ENCODE peak calls at places on chromosomes 7 and 10, in seven cellular contexts. E is tibial artery, S is lower lobe of right lung, O is HCT116, V is neuronal stem cell, H is kidney, P is A549. J is an unnamed sample. For H3K4me1, the result is how much of the 10 kb centered on the place peaks cover.

GRCh38 chr7:143393267-143394041 is 12.3 kb downstream of the ZYX start:
- DNase-seq in E (peak), S (no peak), O (no peak), V (no peak), H (no peak), P (no peak), J (no peak)

GRCh38 chr10:1548596-1548995 is 188.7 kb downstream of the ADARB2 start:
- DNase-seq in E (no peak), S (no peak), O (no peak), V (no peak), H (no peak), P (no peak), J (no peak)

GRCh38 chr10:15877836-15878576 is 17.7 kb upstream of the MINDY3 start:
- DNase-seq in E (no peak), S (no peak), O (no peak), V (no peak), H (no peak), P (no peak), J (no peak)

GRCh38 chr7:103632972-103633371 is 187.0 kb upstream of the SLC26A5 start:
- DNase-seq in E (no peak), S (no peak), O (no peak), V (no peak), H (no peak), P (no peak), J (no peak)

GRCh38 chr7:150949564-150949963 is 28.6 kb downstream of the KCNH2 start:
- DNase-seq in E (peak), S (peak), O (no peak), V (no peak), H (peak), P (no peak), J (no peak)

GRCh38 chr7:1703475-1704325 is 33.6 kb downstream of the ELFN1 start:
- DNase-seq in E (peak), S (peak), O (no peak), V (no peak), H (peak), P (no peak), J (peak)

GRCh38 chr10:32379314-32379949 is 32.5 kb upstream of the EPC1 start:
- DNase-seq in E (no peak), S (no peak), O (peak), V (peak), H (no peak), P (no peak), J (no peak)

GRCh38 chr10:122152544-122152943 is 118.6 kb upstream of the BTBD16 start:
- DNase-seq in E (peak), S (no peak), O (no peak), V (no peak), H (no peak), P (no peak), J (peak)

GRCh38 chr7:1562611-1563051 is 6.6 kb upstream of the TMEM184A start:
- DNase-seq in E (no peak), S (no peak), O (no peak), V (no peak), H (peak), P (no peak), J (no peak)

GRCh38 chr10:77715081-77715480 is 77.5 kb upstream of the KCNMA1 start:
- DNase-seq in E (no peak), S (no peak), O (peak), V (no peak), H (no peak), P (peak), J (no peak)

GRCh38 chr10:33126118-33126517 is 168.1 kb upstream of the ITGB1 start:
- DNase-seq in E (no peak), S (no peak), O (no peak), V (no peak), H (no peak), P (no peak), J (no peak)

GRCh38 chr10:68318331-68319059 is 13.4 kb upstream of the HNRNPH3 start:
- DNase-seq in E (no peak), S (no peak), O (no peak), V (no peak), H (no peak), P (no peak), J (no peak)

GRCh38 chr7:98870071-98870651 is 347 bp upstream of the TMEM130 start:
- DNase-seq in E (peak), S (peak), O (no peak), V (peak), H (peak), P (peak), J (peak)

GRCh38 chr7:11835260-11835659 is 3.3 kb upstream of the THSD7A start:
- DNase-seq in E (no peak), S (no peak), O (no peak), V (no peak), H (no peak), P (no peak), J (no peak)

GRCh38 chr10:13950543-13950939 is 363.8 kb downstream of the PRPF18 start:
- DNase-seq in E (no peak), S (no peak), O (no peak), V (no peak), H (no peak), P (no peak), J (no peak)

GRCh38 chr10:79243211-79244067 is 103.8 kb upstream of the PPIF start:
- DNase-seq in E (peak), S (peak), O (no peak), V (peak), H (peak), P (no peak), J (peak)

GRCh38 chr10:88131561-88132139 is 268.2 kb downstream of the PTEN start:
- DNase-seq in E (peak), S (peak), O (no peak), V (no peak), H (peak), P (no peak), J (peak)

GRCh38 chr10:14820010-14820774 is 17.6 kb downstream of the CDNF start:
- DNase-seq in E (no peak), S (no peak), O (no peak), V (no peak), H (no peak), P (peak), J (no peak)

DNA sequence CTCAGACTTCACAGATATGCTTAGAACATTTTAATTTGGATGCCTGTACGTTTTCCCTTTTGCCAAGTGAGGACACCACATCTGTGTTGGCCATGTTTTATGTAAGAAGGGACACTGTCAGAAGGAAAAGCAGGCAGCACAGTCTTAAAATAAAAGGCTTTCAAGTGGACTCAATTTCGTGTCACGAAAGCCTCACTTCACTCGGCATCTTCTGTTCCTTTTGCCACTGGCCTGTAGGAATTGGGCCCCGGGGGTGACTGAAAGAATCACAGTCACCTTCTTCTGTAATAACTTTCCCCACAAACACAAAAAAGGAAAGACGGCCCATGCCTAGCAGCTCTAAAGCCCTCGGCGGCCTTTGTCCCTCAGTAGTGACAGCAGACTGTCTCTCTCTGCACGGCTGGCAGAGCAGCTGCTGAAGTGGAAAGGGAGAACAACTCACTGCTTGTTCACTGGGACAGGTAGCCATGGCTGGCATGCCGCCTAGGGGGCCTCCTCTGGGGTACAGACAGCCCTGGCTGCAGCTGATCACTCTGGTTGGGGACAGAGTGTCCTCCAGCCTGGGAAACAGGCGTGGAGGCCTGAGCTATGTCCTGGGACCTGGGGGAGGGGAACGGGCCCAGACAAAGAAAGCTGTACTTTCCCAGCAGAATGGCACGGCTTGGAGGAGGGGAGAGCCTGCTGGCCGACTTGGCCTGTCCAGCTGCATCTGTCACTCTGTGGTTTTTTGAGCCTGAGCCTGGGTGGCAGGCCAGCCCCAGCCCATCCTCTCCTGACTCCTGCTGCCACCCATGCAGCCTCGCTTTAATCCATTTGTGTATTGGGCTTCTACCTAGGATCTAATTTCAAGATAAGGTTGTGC is 4.4 kb downstream of the RASSF4 start:
- DNase-seq in E (peak), S (peak), O (no peak), V (peak), H (peak), P (no peak), J (no peak)
- H3K4me3 ChIP-seq in E (peak), S (peak), O (no peak), V (no peak), H (peak), P (no peak), J (no peak)

DNA sequence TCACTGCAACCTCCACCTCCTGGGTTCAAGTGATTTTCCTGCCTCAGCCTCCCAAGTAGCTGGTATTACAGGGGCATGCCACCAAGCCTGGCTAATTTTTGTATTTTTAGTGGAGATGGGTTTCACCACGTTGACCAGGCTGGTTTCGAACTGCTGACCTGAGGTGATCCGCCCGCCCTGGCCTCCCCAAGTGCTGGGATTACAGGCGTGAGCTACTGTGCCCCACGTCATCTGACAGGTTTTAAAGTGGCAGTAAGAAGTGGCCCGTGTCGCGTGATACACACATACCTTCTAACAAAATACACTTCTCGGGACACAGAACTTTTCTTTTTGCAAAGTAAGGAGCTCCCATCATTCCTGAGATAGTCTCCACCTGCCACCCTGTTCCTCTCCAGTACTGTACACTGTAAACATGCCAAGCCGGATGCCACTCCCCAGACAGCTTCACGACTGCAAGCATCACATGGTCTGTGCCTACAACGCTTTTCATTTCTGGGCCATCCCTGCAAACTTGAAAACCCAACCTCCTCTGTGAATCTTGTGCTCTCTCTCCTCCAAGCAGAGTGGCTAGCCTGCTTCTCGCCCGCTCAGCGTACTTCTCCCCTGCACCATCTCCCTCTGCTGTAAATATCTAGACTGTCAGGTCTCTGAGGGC is 256.3 kb upstream of the KLF14 start:
- DNase-seq in E (no peak), S (peak), O (no peak), V (no peak), H (no peak), P (no peak), J (no peak)
- H3K4me1 ChIP-seq in E (half or more), S (half or more), O (half or more), V (under half), H (under half), P (half or more), J (under half)

GRCh38 chr7:92133133-92133736 is 1.0 kb downstream of the CYP51A1 start:
- DNase-seq in E (no peak), S (no peak), O (no peak), V (no peak), H (no peak), P (no peak), J (no peak)

GRCh38 chr7:92133737-92134270 is 473 bp downstream of the CYP51A1 start:
- DNase-seq in E (peak), S (peak), O (peak), V (peak), H (peak), P (peak), J (peak)

GRCh38 chr7:92135490-92135889 is 1.2 kb upstream of the CYP51A1 start:
- DNase-seq in E (no peak), S (no peak), O (no peak), V (no peak), H (no peak), P (no peak), J (no peak)

GRCh38 chr7:92134271-92135099 is at the start of gene CYP51A1:
- DNase-seq in E (peak), S (peak), O (peak), V (peak), H (peak), P (peak), J (peak)

GRCh38 chr7:92135100-92135429 is 788 bp upstream of the CYP51A1 start:
- DNase-seq in E (no peak), S (no peak), O (no peak), V (no peak), H (no peak), P (no peak), J (no peak)
- H3K27ac ChIP-seq in E (peak), S (peak), O (peak), V (peak), H (peak), P (peak), J (peak)

GRCh38 chr10:92920866-92921265 is 72.5 kb downstream of the EXOC6 start:
- DNase-seq in E (no peak), S (no peak), O (no peak), V (no peak), H (no peak), P (no peak), J (no peak)
- H3K4me3 ChIP-seq in E (no peak), S (no peak), O (no peak), V (no peak), H (no peak), P (no peak), J (no peak)

DNA sequence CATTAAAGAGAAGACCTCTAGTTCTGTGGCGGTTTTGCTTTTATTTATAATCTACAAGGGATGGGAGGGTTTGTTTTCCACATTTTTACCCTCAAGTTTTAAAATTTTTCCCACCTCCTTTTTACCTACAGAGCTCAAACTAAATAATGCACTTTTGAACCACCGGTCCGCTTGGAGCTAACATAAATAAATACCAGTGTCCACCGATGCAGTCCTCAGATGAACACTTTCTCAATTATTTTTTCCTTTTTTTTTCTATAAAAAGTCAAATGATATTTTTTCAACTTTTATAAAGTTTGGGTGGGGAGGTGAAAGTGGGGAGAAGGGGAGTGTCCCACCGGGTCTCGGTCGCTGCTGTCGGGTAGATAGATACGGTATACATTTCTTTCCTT is 3.3 kb downstream of the ZNF503 start:
- DNase-seq in E (no peak), S (no peak), O (no peak), V (no peak), H (no peak), P (no peak), J (no peak)
- H3K4me1 ChIP-seq in E (under half), S (under half), O (under half), V (under half), H (under half), P (under half), J (under half)

DNA sequence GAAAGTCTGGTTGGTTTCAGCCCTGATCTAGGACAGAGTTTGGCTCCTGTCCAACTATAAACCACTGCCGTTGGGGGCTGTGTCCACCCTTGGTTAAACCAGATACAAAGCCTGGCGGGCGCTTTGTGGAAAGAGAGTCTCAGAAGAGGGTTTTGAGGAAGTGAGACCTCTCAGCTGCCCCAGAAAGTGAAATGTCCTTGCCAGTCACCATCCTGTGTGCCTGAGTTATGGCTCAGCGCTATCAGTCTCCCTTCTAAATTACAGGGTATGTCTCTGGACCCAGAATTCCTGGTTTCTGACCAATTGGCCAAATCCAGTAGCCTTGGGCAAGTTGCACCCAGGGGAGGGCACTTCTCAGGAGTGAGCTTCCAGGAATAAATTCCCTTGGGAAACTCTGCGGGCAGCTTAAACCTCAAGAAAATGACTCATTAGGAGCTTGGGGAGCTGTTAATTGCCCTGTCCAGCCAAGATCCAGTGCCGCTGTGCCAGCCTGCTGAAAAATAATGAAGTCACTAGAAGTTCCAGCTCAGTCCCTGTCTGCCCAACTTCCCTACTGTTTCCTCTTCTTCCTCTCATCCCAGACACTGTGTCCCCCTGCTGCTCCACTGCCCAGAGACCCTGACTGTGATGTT is 66.7 kb upstream of the PDZD8 start:
- DNase-seq in E (peak), S (no peak), O (no peak), V (no peak), H (no peak), P (peak), J (peak)
- H3K27ac ChIP-seq in E (peak), S (no peak), O (no peak), V (no peak), H (no peak), P (peak), J (no peak)

GRCh38 chr10:70481831-70482530 is 3.4 kb downstream of the PALD1 start:
- DNase-seq in E (peak), S (no peak), O (no peak), V (no peak), H (peak), P (no peak), J (peak)
- H3K4me3 ChIP-seq in E (no peak), S (peak), O (no peak), V (no peak), H (no peak), P (no peak), J (no peak)

GRCh38 chr10:46272863-46273415 is 13.9 kb upstream of the ANTXRL start:
- DNase-seq in E (peak), S (no peak), O (no peak), V (no peak), H (peak), P (no peak), J (no peak)

GRCh38 chr10:46273506-46274477 is 13.0 kb upstream of the ANTXRL start:
- DNase-seq in E (peak), S (no peak), O (no peak), V (no peak), H (peak), P (no peak), J (no peak)

GRCh38 chr10:46282460-46283216 is 4.2 kb upstream of the ANTXRL start:
- DNase-seq in E (peak), S (peak), O (peak), V (peak), H (peak), P (peak), J (peak)

GRCh38 chr10:46283217-46283944 is 3.4 kb upstream of the ANTXRL start:
- DNase-seq in E (no peak), S (no peak), O (no peak), V (no peak), H (no peak), P (no peak), J (no peak)

DNA sequence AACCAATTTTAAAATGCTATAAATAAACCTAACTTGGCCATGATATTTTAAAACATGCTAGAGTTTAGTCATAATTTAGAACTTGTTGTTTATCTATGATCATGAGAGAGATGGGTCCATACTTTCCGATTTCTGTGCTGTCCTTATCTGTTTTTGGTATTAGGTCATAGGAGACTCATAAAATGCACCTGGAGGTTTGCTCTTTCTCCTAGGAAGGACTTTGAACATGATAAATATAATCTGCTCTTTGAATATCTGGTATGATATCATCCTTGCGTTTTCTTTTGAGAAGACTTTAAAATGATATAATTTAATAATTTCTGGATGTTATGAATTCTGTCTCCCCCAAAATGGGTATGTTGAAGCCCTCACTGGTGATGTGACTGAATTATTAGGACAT is 9.0 kb upstream of the ANTXRL start:
- DNase-seq in E (no peak), S (no peak), O (no peak), V (no peak), H (no peak), P (no peak), J (no peak)
- H3K4me1 ChIP-seq in E (under half), S (under half), O (under half), V (under half), H (under half), P (under half), J (under half)